ENCODE peak calls at places on chromosomes 12 and 14, in five cellular contexts. C is tibial nerve; X is A549; T is CD8-positive, alpha-beta T cell; V is lung. O is an unnamed sample. For H3K4me1, the result is how much of the 10 kb centered on the place peaks cover.

GRCh38 chr14:94028450-94028826 is 2.3 kb downstream of the OTUB2 start:
- DNase-seq in T (no peak), C (no peak), V (no peak), X (no peak), O (no peak)

GRCh38 chr14:77681196-77682157 is 26.3 kb downstream of the ALKBH1 start:
- DNase-seq in C (no peak), V (no peak), T (no peak), X (peak), O (peak)

GRCh38 chr12:8628731-8629130 is 16.1 kb upstream of the AICDA start:
- DNase-seq in T (no peak), V (no peak), C (no peak), X (no peak), O (no peak)

GRCh38 chr12:54054442-54055332 is 1.1 kb downstream of the HOXC4 start:
- DNase-seq in C (no peak), T (no peak), X (no peak), V (no peak), O (no peak)

GRCh38 chr12:65459545-65459944 is 181.1 kb downstream of the MSRB3 start:
- DNase-seq in V (no peak), C (no peak), T (no peak), X (no peak), O (no peak)

GRCh38 chr12:1246637-1247036 is 255.6 kb downstream of the ERC1 start:
- DNase-seq in C (no peak), X (no peak), T (no peak), V (no peak), O (no peak)

GRCh38 chr14:100334904-100335303 is 11.8 kb downstream of the SLC25A47 start:
- DNase-seq in X (no peak), C (no peak), V (no peak), T (no peak), O (no peak)

GRCh38 chr12:67630373-67631088 is 18.0 kb upstream of the DYRK2 start:
- DNase-seq in T (peak), C (no peak), X (no peak), V (no peak), O (peak)

GRCh38 chr12:6193853-6194815 is 6.1 kb upstream of the CD9 start:
- DNase-seq in V (no peak), T (no peak), X (peak), C (no peak), O (peak)

GRCh38 chr12:112328411-112329124 is 53.7 kb downstream of the HECTD4 start:
- DNase-seq in X (no peak), T (no peak), V (no peak), C (no peak), O (no peak)

GRCh38 chr12:3598896-3599295 is 107.9 kb downstream of the PRMT8 start:
- DNase-seq in T (no peak), C (no peak), X (no peak), V (no peak), O (no peak)

GRCh38 chr12:27672654-27673053 is 23.6 kb upstream of the REP15 start:
- DNase-seq in T (no peak), X (no peak), V (no peak), C (no peak), O (no peak)

GRCh38 chr14:51889851-51890250 is 29.4 kb downstream of the GNG2 start:
- DNase-seq in T (no peak), X (no peak), C (no peak), V (no peak), O (no peak)

GRCh38 chr12:88720785-88721650 is 140.7 kb upstream of the KITLG start:
- DNase-seq in T (no peak), V (no peak), X (no peak), C (no peak), O (no peak)

GRCh38 chr14:36397357-36397756 is 76.9 kb upstream of the MBIP start:
- DNase-seq in C (no peak), V (no peak), T (no peak), X (no peak), O (no peak)

GRCh38 chr12:49655595-49656236 is 32.4 kb downstream of the PRPF40B start:
- DNase-seq in X (no peak), C (no peak), V (no peak), T (no peak), O (no peak)

GRCh38 chr12:124715121-124715990 is 147.9 kb upstream of the NCOR2 start:
- DNase-seq in C (no peak), X (peak), V (no peak), T (no peak), O (peak)

GRCh38 chr14:32662234-32662633 is 276.4 kb upstream of the NPAS3 start:
- DNase-seq in V (no peak), C (no peak), X (no peak), T (no peak), O (no peak)

GRCh38 chr12:20342111-20342510 is 26.2 kb upstream of the PDE3A start:
- DNase-seq in V (no peak), T (no peak), C (no peak), X (peak), O (no peak)

GRCh38 chr14:67483599-67484270 is 4.8 kb downstream of the TMEM229B start:
- DNase-seq in X (no peak), T (no peak), C (no peak), V (no peak), O (no peak)

GRCh38 chr12:26195641-26196423 is 459 bp downstream of the SSPN start:
- DNase-seq in V (peak), T (no peak), X (peak), C (peak), O (peak)

GRCh38 chr12:94875525-94875924 is 128.0 kb downstream of the NDUFA12 start:
- DNase-seq in V (no peak), X (peak), T (no peak), C (no peak), O (no peak)

GRCh38 chr12:94889512-94890210 is 113.8 kb downstream of the NDUFA12 start:
- DNase-seq in X (no peak), V (no peak), T (no peak), C (no peak), O (no peak)

GRCh38 chr12:127479256-127479655 is 787.7 kb upstream of the TMEM132C start:
- DNase-seq in C (no peak), T (no peak), X (no peak), V (no peak), O (no peak)

GRCh38 chr12:44046732-44047417 is 211.0 kb downstream of the TMEM117 start:
- DNase-seq in C (no peak), V (no peak), T (no peak), X (no peak), O (no peak)

GRCh38 chr12:132236129-132236929 is 92.1 kb downstream of the NOC4L start:
- DNase-seq in T (no peak), V (no peak), X (no peak), C (no peak), O (no peak)

GRCh38 chr12:95633671-95634465 is 82.6 kb upstream of the USP44 start:
- DNase-seq in T (no peak), C (peak), V (no peak), X (no peak), O (peak)

GRCh38 chr12:111037047-111037446 is 116.7 kb upstream of the MYL2 start:
- DNase-seq in X (no peak), T (no peak), C (no peak), V (no peak), O (no peak)

GRCh38 chr14:91997492-91997891 is 42.4 kb downstream of the TRIP11 start:
- DNase-seq in X (no peak), V (no peak), T (no peak), C (no peak), O (no peak)

GRCh38 chr14:31855262-31855661 is 221.8 kb upstream of the ARHGAP5 start:
- DNase-seq in V (no peak), X (no peak), C (no peak), T (no peak), O (no peak)

GRCh38 chr12:80187660-80188090 is 88.3 kb downstream of the OTOGL start:
- DNase-seq in V (no peak), T (no peak), X (no peak), C (no peak), O (no peak)

GRCh38 chr12:4137015-4137414 is 136.5 kb upstream of the CCND2 start:
- DNase-seq in C (no peak), X (no peak), V (no peak), T (no peak), O (no peak)

GRCh38 chr12:101267111-101267510 is 12.8 kb upstream of the UTP20 start:
- DNase-seq in T (no peak), C (no peak), V (no peak), X (no peak), O (no peak)

GRCh38 chr12:6167327-6168280 is 32.6 kb upstream of the CD9 start:
- DNase-seq in X (peak), T (no peak), V (peak), C (peak), O (peak)

GRCh38 chr12:109458771-109459208 is 18.3 kb downstream of the KCTD10 start:
- DNase-seq in C (no peak), V (no peak), X (no peak), T (no peak), O (no peak)

GRCh38 chr12:6384499-6385436 is 806 bp downstream of the LTBR start:
- DNase-seq in T (no peak), X (no peak), V (no peak), C (no peak), O (peak)

GRCh38 chr12:120939523-120939922 is 35.4 kb upstream of the SPPL3 start:
- DNase-seq in T (no peak), X (no peak), C (peak), V (peak), O (no peak)

GRCh38 chr12:120940799-120941198 is 36.6 kb upstream of the SPPL3 start:
- DNase-seq in X (peak), V (no peak), C (no peak), T (no peak), O (no peak)

GRCh38 chr12:120939954-120940353 is 35.8 kb upstream of the SPPL3 start:
- DNase-seq in V (no peak), C (no peak), T (no peak), X (no peak), O (no peak)

GRCh38 chr12:120936197-120936596 is 32.0 kb upstream of the SPPL3 start:
- DNase-seq in T (no peak), C (peak), V (no peak), X (no peak), O (no peak)

GRCh38 chr12:120938496-120938895 is 34.3 kb upstream of the SPPL3 start:
- DNase-seq in C (no peak), X (no peak), T (no peak), V (no peak), O (no peak)
- H3K4me1 ChIP-seq in C (under half), X (under half), T (under half), V (under half), O (under half)

DNA sequence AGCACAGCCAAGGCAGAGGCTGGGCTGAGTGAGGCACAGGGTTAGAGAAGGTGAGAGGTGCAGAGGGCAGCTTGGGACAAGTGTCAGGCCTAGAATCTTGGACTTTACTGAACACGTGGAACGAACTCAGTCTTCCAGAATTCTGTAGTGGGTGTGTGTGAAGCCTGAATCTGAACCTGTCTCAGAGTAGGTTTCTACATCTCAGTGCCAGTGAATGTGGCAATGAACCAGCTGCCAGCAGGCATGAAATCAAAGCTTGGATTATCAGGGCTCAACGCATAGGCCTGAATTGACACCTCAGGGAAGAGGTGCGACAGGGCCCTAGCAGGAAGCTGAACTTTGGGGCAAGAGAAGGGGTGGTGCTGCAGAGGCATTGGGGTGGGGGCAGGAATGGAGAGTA is 104.6 kb downstream of the SAMD4A start:
- DNase-seq in X (no peak), C (no peak), T (no peak), V (no peak), O (no peak)
- H3K4me1 ChIP-seq in X (under half), C (under half), T (under half), V (under half), O (under half)

GRCh38 chr14:73750161-73750901 is 36.1 kb upstream of the PNMA1 start:
- DNase-seq in C (no peak), X (no peak), V (no peak), T (no peak), O (no peak)
- H3K4me1 ChIP-seq in C (half or more), X (half or more), V (half or more), T (half or more), O (half or more)

DNA sequence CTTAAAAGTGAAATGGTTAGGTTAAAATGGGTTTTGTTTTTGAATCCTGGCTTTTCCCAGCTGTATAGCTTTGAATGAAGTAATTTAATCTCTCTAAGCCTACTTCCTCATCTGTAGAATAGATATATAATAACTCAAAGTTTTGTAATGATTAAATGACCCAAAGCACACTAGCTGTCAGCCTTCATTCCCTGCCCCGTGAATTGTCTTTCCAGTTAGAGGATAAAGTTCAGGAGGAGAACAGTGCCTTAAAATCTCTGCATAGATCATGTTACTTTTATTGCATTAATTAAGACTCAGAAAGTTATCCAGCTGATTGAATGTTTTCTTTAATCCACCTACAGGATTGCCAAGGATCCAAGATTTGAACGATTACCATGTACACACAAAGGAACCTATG is 19.4 kb downstream of the FCF1 start:
- DNase-seq in V (no peak), T (no peak), X (no peak), C (no peak), O (no peak)
- H3K4me1 ChIP-seq in V (under half), T (under half), X (under half), C (under half), O (under half)

GRCh38 chr12:106120578-106121105 is 18.1 kb downstream of the NUAK1 start:
- DNase-seq in X (peak), C (peak), V (no peak), T (no peak), O (peak)
- H3K4me1 ChIP-seq in X (half or more), C (under half), V (half or more), T (under half), O (under half)